ENCODE peak calls at places on chromosomes 6 and 20, in nine cellular contexts. U is heart right ventricle, E is cardiac fibroblast, H is BE2C, T is AG10803, C is stomach, W is brain microvascular endothelial cell, I is choroid plexus epithelial cell, G is upper lobe of right lung. O is an unnamed sample.

GRCh38 chr20:51569815-51570741 is 27.6 kb upstream of the NFATC2 start:
- DNase-seq in U (peak; percentile 65), E (peak; percentile 69), H (no peak), T (no peak), C (no peak), W (peak; percentile 57), I (peak; percentile 34), G (no peak), O (no peak)

GRCh38 chr20:37282558-37282957 is 6.9 kb upstream of the MANBAL start:
- DNase-seq in U (no peak), E (peak; percentile 80), H (no peak), T (peak; percentile 86), C (no peak), W (peak; percentile 61), I (peak; percentile 90), G (no peak), O (peak; percentile 81)

GRCh38 chr6:42431356-42431755 is 20.4 kb downstream of the TRERF1 start:
- DNase-seq in U (no peak), E (no peak), H (no peak), T (no peak), C (no peak), W (no peak), I (no peak), G (no peak), O (no peak)

GRCh38 chr6:170051229-170052172 is 239.4 kb downstream of the DLL1 start:
- DNase-seq in U (no peak), E (no peak), H (no peak), T (no peak), C (peak; percentile 17), W (no peak), I (no peak), G (peak; percentile 57), O (no peak)

GRCh38 chr6:165820407-165820806 is 157.4 kb upstream of the PDE10A start:
- DNase-seq in U (no peak), E (no peak), H (no peak), T (no peak), C (no peak), W (no peak), I (peak; percentile 38), G (no peak), O (no peak)

GRCh38 chr6:122400121-122400450 is 634 bp downstream of the HSF2 start:
- DNase-seq in U (peak; percentile 24), E (peak; percentile 27), H (no peak), T (peak; percentile 8), C (no peak), W (peak; percentile 3), I (no peak), G (no peak), O (no peak)

GRCh38 chr6:141451508-141452353 is 681.0 kb upstream of the GJE1 start:
- DNase-seq in U (no peak), E (peak; percentile 85), H (no peak), T (peak; percentile 92), C (no peak), W (peak; percentile 38), I (peak; percentile 60), G (no peak), O (peak; percentile 62)

GRCh38 chr20:41349943-41350342 is 9.3 kb downstream of the LPIN3 start:
- DNase-seq in U (no peak), E (no peak), H (no peak), T (no peak), C (no peak), W (no peak), I (no peak), G (no peak), O (no peak)

GRCh38 chr20:60049601-60050000 is 91.4 kb downstream of the CDH26 start:
- DNase-seq in U (no peak), E (peak; percentile 22), H (no peak), T (no peak), C (no peak), W (no peak), I (no peak), G (no peak), O (no peak)

GRCh38 chr20:60048634-60049578 is 90.7 kb downstream of the CDH26 start:
- DNase-seq in U (no peak), E (no peak), H (no peak), T (no peak), C (no peak), W (no peak), I (no peak), G (no peak), O (no peak)

GRCh38 chr20:60053125-60053812 is 95.0 kb downstream of the CDH26 start:
- DNase-seq in U (no peak), E (no peak), H (no peak), T (no peak), C (no peak), W (no peak), I (no peak), G (no peak), O (no peak)

GRCh38 chr20:60052322-60052721 is 94.1 kb downstream of the CDH26 start:
- DNase-seq in U (no peak), E (no peak), H (no peak), T (no peak), C (no peak), W (no peak), I (no peak), G (no peak), O (no peak)

GRCh38 chr20:60050193-60050960 is 92.2 kb downstream of the CDH26 start:
- DNase-seq in U (no peak), E (no peak), H (no peak), T (no peak), C (peak; percentile 59), W (no peak), I (no peak), G (no peak), O (no peak)
- TF ChIP-seq CTCF in U (peak; percentile 24), E (peak; percentile 4), H (peak; percentile 12), T (peak; percentile 14), C (no peak), W (peak; percentile 37), I (no peak), G (peak; percentile 29), O (no peak)

DNA sequence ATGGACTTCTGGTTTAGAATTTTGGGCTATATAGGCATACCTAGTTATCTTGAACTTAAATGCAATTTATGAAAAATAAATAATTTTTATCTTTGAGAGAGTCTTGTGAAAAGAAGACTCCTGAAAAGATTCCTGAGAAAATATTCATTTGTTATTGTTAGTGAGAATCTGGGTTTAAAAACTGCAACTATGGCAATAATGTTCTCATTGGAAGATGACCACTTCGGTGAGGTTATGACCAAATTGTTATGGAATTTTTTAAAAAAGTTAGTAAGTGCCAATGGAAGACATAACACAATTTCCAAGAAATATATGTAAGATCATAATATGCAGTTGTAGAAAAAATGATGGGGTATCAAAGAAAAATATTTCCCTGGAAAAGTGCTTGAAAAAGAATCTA is 46.3 kb downstream of the GRIK2 start:
- DNase-seq in U (no peak), E (peak; percentile 3), H (no peak), T (peak; percentile 39), C (no peak), W (no peak), I (peak; percentile 23), G (no peak), O (no peak)
- H3K4me3 ChIP-seq in U (no peak overlapping the region), E (no peak overlapping the region), H (no peak overlapping the region), T (no peak overlapping the region), C (no peak overlapping the region), W (no peak overlapping the region), I (no peak overlapping the region), G (no peak overlapping the region), O (no peak overlapping the region)

GRCh38 chr20:58511861-58512260 is 3.3 kb downstream of the APCDD1L start:
- DNase-seq in U (no peak), E (peak; percentile 26), H (peak; percentile 29), T (peak; percentile 42), C (no peak), W (no peak), I (no peak), G (no peak), O (peak; percentile 13)

GRCh38 chr20:58514321-58515239 is 619 bp downstream of the APCDD1L start:
- DNase-seq in U (no peak), E (peak; percentile 49), H (no peak), T (peak; percentile 22), C (no peak), W (no peak), I (peak; percentile 23), G (no peak), O (no peak)

GRCh38 chr20:58511364-58511763 is 3.8 kb downstream of the APCDD1L start:
- DNase-seq in U (no peak), E (peak; percentile 74), H (no peak), T (peak; percentile 82), C (no peak), W (peak; percentile 74), I (peak; percentile 83), G (no peak), O (peak; percentile 87)

GRCh38 chr20:58513580-58514285 is 1.5 kb downstream of the APCDD1L start:
- DNase-seq in U (no peak), E (no peak), H (no peak), T (no peak), C (no peak), W (no peak), I (no peak), G (no peak), O (no peak)

GRCh38 chr20:58512808-58513552 is 2.2 kb downstream of the APCDD1L start:
- DNase-seq in U (no peak), E (peak; percentile 55), H (no peak), T (no peak), C (no peak), W (no peak), I (no peak), G (no peak), O (no peak)
- TF ChIP-seq CTCF in U (no peak), E (no peak), H (no peak), T (no peak), C (no peak), W (no peak), I (no peak), G (no peak), O (no peak)

GRCh38 chr6:108157972-108158441 is 7.8 kb upstream of the NR2E1 start:
- DNase-seq in U (no peak), E (no peak), H (no peak), T (no peak), C (no peak), W (no peak), I (no peak), G (no peak), O (no peak)

GRCh38 chr6:108160009-108160408 is 5.8 kb upstream of the NR2E1 start:
- DNase-seq in U (no peak), E (no peak), H (no peak), T (no peak), C (no peak), W (no peak), I (no peak), G (no peak), O (no peak)

GRCh38 chr6:108157234-108157971 is 8.4 kb upstream of the NR2E1 start:
- DNase-seq in U (no peak), E (no peak), H (no peak), T (no peak), C (no peak), W (no peak), I (no peak), G (no peak), O (no peak)

GRCh38 chr6:108156180-108156937 is 9.5 kb upstream of the NR2E1 start:
- DNase-seq in U (no peak), E (no peak), H (no peak), T (no peak), C (no peak), W (no peak), I (no peak), G (no peak), O (no peak)

DNA sequence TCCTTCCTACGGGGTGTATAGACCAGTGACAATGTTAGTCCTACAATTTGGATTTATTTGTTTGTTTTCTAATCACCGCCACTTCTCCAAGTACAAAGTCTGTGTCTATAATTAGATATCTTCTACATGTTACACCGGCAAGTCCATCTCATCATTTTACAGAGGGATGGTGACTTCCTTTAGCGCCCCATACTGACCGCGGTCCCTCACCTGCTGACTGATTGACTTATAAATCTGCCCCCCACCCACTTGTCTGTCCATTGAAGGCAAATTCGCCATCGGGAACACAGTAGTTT is 8.9 kb upstream of the NR2E1 start:
- DNase-seq in U (no peak), E (no peak), H (no peak), T (no peak), C (no peak), W (no peak), I (no peak), G (no peak), O (no peak)
- H3K4me3 ChIP-seq in U (no peak overlapping the region), E (no peak overlapping the region), H (no peak overlapping the region), T (no peak overlapping the region), C (peak overlapping the region; percentile 13), W (no peak overlapping the region), I (no peak overlapping the region), G (no peak overlapping the region), O (no peak overlapping the region)

O was measured in fibroblast of pulmonary artery.